ENCODE peak calls at places on chromosomes 7 and 10, in five cellular contexts. E, Z, T, U and S are unnamed samples.

GRCh38 chr10:110497438-110498086 is at the start of gene DUSP5:
- DNase-seq in E (peak), Z (peak), T (peak), U (peak), S (peak)

GRCh38 chr10:5441106-5441505 is 28.7 kb downstream of the NET1 start:
- DNase-seq in E (no peak), Z (no peak), T (no peak), U (no peak), S (no peak)

GRCh38 chr7:74187915-74188675 is 13.9 kb downstream of the EIF4H start:
- DNase-seq in E (peak), Z (no peak), T (no peak), U (no peak), S (no peak)

GRCh38 chr7:14016950-14017349 is 27.5 kb upstream of the ETV1 start:
- DNase-seq in E (no peak), Z (no peak), T (no peak), U (no peak), S (no peak)

GRCh38 chr10:104151737-104152136 is 29.8 kb downstream of the SFR1 start:
- DNase-seq in E (no peak), Z (no peak), T (no peak), U (no peak), S (no peak)

GRCh38 chr10:121078672-121079102 is 227.5 kb downstream of the WDR11 start:
- DNase-seq in E (no peak), Z (no peak), T (no peak), U (no peak), S (peak)

GRCh38 chr10:82190432-82191260 is 315.7 kb downstream of the NRG3 start:
- DNase-seq in E (no peak), Z (no peak), T (no peak), U (no peak), S (no peak)

GRCh38 chr7:4842302-4843064 is 19.3 kb downstream of the PAPOLB start:
- DNase-seq in E (no peak), Z (no peak), T (no peak), U (peak), S (no peak)

GRCh38 chr7:110621289-110621688 is 469.6 kb upstream of the LRRN3 start:
- DNase-seq in E (no peak), Z (no peak), T (no peak), U (no peak), S (no peak)

GRCh38 chr10:72316748-72317435 is 37.8 kb downstream of the DNAJB12 start:
- DNase-seq in E (no peak), Z (no peak), T (peak), U (peak), S (no peak)

GRCh38 chr10:118723467-118723866 is 31.3 kb downstream of the CACUL1 start:
- DNase-seq in E (no peak), Z (no peak), T (no peak), U (no peak), S (no peak)

GRCh38 chr7:16759840-16760239 is 6.3 kb downstream of the TSPAN13 start:
- DNase-seq in E (no peak), Z (no peak), T (no peak), U (no peak), S (no peak)

GRCh38 chr7:48389977-48390376 is 218.7 kb downstream of the ABCA13 start:
- DNase-seq in E (no peak), Z (no peak), T (no peak), U (no peak), S (no peak)

GRCh38 chr7:76292206-76292573 is 10.3 kb upstream of the HSPB1 start:
- DNase-seq in E (no peak), Z (no peak), T (no peak), U (no peak), S (no peak)

GRCh38 chr7:158782638-158783490 is 46.4 kb downstream of the ESYT2 start:
- DNase-seq in E (no peak), Z (peak), T (peak), U (peak), S (no peak)

GRCh38 chr7:73338321-73338720 is 10.4 kb downstream of the FKBP6 start:
- DNase-seq in E (no peak), Z (no peak), T (no peak), U (no peak), S (no peak)

GRCh38 chr10:24720096-24720495 is 3.6 kb downstream of the ARHGAP21 start:
- DNase-seq in E (no peak), Z (no peak), T (no peak), U (no peak), S (no peak)

GRCh38 chr7:16851829-16852228 is 30.0 kb downstream of the AGR3 start:
- DNase-seq in E (no peak), Z (no peak), T (no peak), U (no peak), S (no peak)

GRCh38 chr7:42232275-42232674 is 4.7 kb downstream of the GLI3 start:
- DNase-seq in E (no peak), Z (no peak), T (no peak), U (no peak), S (peak)